ENCODE peak calls at places on chromosome 14, in four cellular contexts. P is NCI-H1417; E is iPS DF 19.7; G is naive thymus-derived CD4-positive, alpha-beta T cell. R is an unnamed sample.

GRCh38 chr14:19838433-19838832 is 34.9 kb downstream of the OR4N2 start:
- DNase-seq in P (no peak), E (no peak), G (no peak), R (no peak)

GRCh38 chr14:24880689-24881088 is 169.3 kb downstream of the STXBP6 start:
- DNase-seq in P (no peak), E (no peak), G (no peak), R (no peak)

GRCh38 chr14:67934087-67934486 is 114.5 kb downstream of the RAD51B start:
- DNase-seq in P (peak; percentile 83), E (peak; percentile 95), G (peak; percentile 24), R (peak; percentile 23)

GRCh38 chr14:93109572-93110481 is 5.9 kb downstream of the ITPK1 start:
- DNase-seq in P (no peak), E (no peak), G (no peak), R (no peak)

GRCh38 chr14:65214741-65215140 is 112.4 kb upstream of the MAX start:
- DNase-seq in P (no peak), E (no peak), G (no peak), R (no peak)

GRCh38 chr14:23182372-23183014 is 967 bp downstream of the SLC7A8 start:
- DNase-seq in P (peak; percentile 9), E (no peak), G (peak; percentile 39), R (no peak)

GRCh38 chr14:68952544-68953535 is 26.3 kb downstream of the ACTN1 start:
- DNase-seq in P (no peak), E (no peak), G (no peak), R (no peak)

GRCh38 chr14:92287987-92288386 is 35.0 kb upstream of the SLC24A4 start:
- DNase-seq in P (no peak), E (no peak), G (no peak), R (no peak)

GRCh38 chr14:52950410-52950897 is 396 bp downstream of the FERMT2 start:
- DNase-seq in P (peak; percentile 60), E (no peak), G (no peak), R (no peak)

GRCh38 chr14:37597538-37598084 is 2.2 kb downstream of the TTC6 start:
- DNase-seq in P (peak; percentile 88), E (no peak), G (no peak), R (no peak)

GRCh38 chr14:64807588-64807987 is 72.1 kb downstream of the SPTB start:
- DNase-seq in P (no peak), E (no peak), G (no peak), R (no peak)

GRCh38 chr14:24232121-24232644 is at the start of gene NEDD8:
- DNase-seq in P (peak; percentile 92), E (peak; percentile 78), G (peak; percentile 90), R (peak; percentile 87)

GRCh38 chr14:68951051-68951797 is 27.9 kb downstream of the ACTN1 start:
- DNase-seq in P (no peak), E (no peak), G (no peak), R (no peak)

GRCh38 chr14:104724981-104725771 is 1.1 kb downstream of the ADSS1 start:
- DNase-seq in P (no peak), E (peak; percentile 65), G (no peak), R (no peak)

GRCh38 chr14:19895282-19895681 is 20.3 kb downstream of the OR4K2 start:
- DNase-seq in P (no peak), E (no peak), G (no peak), R (no peak)

GRCh38 chr14:32397871-32398640 is 69.0 kb downstream of the AKAP6 start:
- DNase-seq in P (no peak), E (no peak), G (no peak), R (no peak)

GRCh38 chr14:24734917-24735500 is 101.0 kb upstream of the GZMB start:
- DNase-seq in P (peak; percentile 78), E (peak; percentile 42), G (no peak), R (peak; percentile 6)

GRCh38 chr14:21104448-21105060 is 3.7 kb downstream of the TMEM253 start:
- DNase-seq in P (peak; percentile 90), E (no peak), G (peak; percentile 65), R (peak; percentile 44)

GRCh38 chr14:52067873-52068740 is 752 bp downstream of the NID2 start:
- DNase-seq in P (peak; percentile 24), E (no peak), G (no peak), R (no peak)

GRCh38 chr14:78805586-78805985 is 635.4 kb downstream of the NRXN3 start:
- DNase-seq in P (no peak), E (no peak), G (no peak), R (no peak)

GRCh38 chr14:80055912-80056801 is 155.1 kb downstream of the DIO2 start:
- DNase-seq in P (peak; percentile 81), E (peak; percentile 25), G (no peak), R (no peak)

GRCh38 chr14:104794099-104794498 is 1.4 kb downstream of the AKT1 start:
- DNase-seq in P (no peak), E (no peak), G (peak; percentile 37), R (no peak)

GRCh38 chr14:88599761-88600439 is 37.1 kb downstream of the ZC3H14 start:
- DNase-seq in P (no peak), E (no peak), G (no peak), R (no peak)

GRCh38 chr14:74048291-74048690 is 29.1 kb downstream of the BBOF1 start:
- DNase-seq in P (no peak), E (no peak), G (no peak), R (no peak)

GRCh38 chr14:100979780-100980179 is 76.3 kb upstream of the RTL1 start:
- DNase-seq in P (no peak), E (no peak), G (no peak), R (no peak)

GRCh38 chr14:55102141-55102547 is 26.9 kb upstream of the LGALS3 start:
- DNase-seq in P (peak; percentile 44), E (no peak), G (no peak), R (no peak)

GRCh38 chr14:22850944-22851790 is 14.8 kb downstream of the MMP14 start:
- DNase-seq in P (no peak), E (no peak), G (no peak), R (peak; percentile 76)

R was measured in GDM1.